ENCODE peak calls at places on chromosome 3, in four cellular contexts. S is mesendoderm; N is GM10248; P is effector memory CD4-positive, alpha-beta T cell. Q is an unnamed sample.

GRCh38 chr3:46851364-46852328 is 11.6 kb downstream of the MYL3 start:
- DNase-seq in S (peak), P (no peak), N (no peak), Q (no peak)

GRCh38 chr3:102180291-102180931 is 254.4 kb upstream of the ZPLD1 start:
- DNase-seq in S (no peak), P (no peak), N (no peak), Q (peak)

GRCh38 chr3:149808209-149808829 is 4.7 kb upstream of the RNF13 start:
- DNase-seq in P (peak), S (peak), N (peak), Q (peak)

GRCh38 chr3:36677331-36678007 is 86.9 kb downstream of the DCLK3 start:
- DNase-seq in P (no peak), N (no peak), S (peak), Q (no peak)

GRCh38 chr3:129908417-129908816 is 14.9 kb upstream of the TMCC1 start:
- DNase-seq in S (no peak), N (no peak), P (no peak), Q (peak)

GRCh38 chr3:38111696-38112377 is 25.1 kb downstream of the ACAA1 start:
- DNase-seq in S (no peak), N (no peak), P (no peak), Q (no peak)

GRCh38 chr3:18018491-18019177 is 276.2 kb upstream of the TBC1D5 start:
- DNase-seq in S (no peak), P (no peak), N (no peak), Q (peak)

GRCh38 chr3:99023590-99024192 is 122.2 kb upstream of the DCBLD2 start:
- DNase-seq in N (peak), S (peak), P (no peak), Q (peak)

GRCh38 chr3:10283638-10284037 is 9.1 kb downstream of the GHRL start:
- DNase-seq in N (no peak), S (no peak), P (no peak), Q (no peak)

GRCh38 chr3:163018067-163018466 is 1521.5 kb downstream of the OTOL1 start:
- DNase-seq in P (no peak), S (no peak), N (no peak), Q (no peak)

GRCh38 chr3:7709383-7710082 is 792.1 kb upstream of the LMCD1 start:
- DNase-seq in P (no peak), S (peak), N (no peak), Q (no peak)

GRCh38 chr3:144018776-144019175 is 47.2 kb downstream of the DIPK2A start:
- DNase-seq in N (no peak), P (no peak), S (no peak), Q (no peak)

GRCh38 chr3:61990618-61991017 is 382.7 kb downstream of the FEZF2 start:
- DNase-seq in N (no peak), S (no peak), P (no peak), Q (no peak)

GRCh38 chr3:127848131-127849129 is 26.1 kb upstream of the MGLL start:
- DNase-seq in S (no peak), P (no peak), N (no peak), Q (peak)

GRCh38 chr3:177127008-177127407 is 70.3 kb downstream of the TBL1XR1 start:
- DNase-seq in P (no peak), S (no peak), N (no peak), Q (no peak)

GRCh38 chr3:38039101-38039898 is at the start of gene DLEC1:
- DNase-seq in P (peak), S (peak), N (peak), Q (peak)